ENCODE peak calls at places on chromosome 10, in six cellular contexts. M is activated naive CD4-positive, alpha-beta T cell treated with anti-CD3 and anti-CD28 coated beads, Interleukin-2, amount 10 ng/mL, durations not matched to agents 7 days and 5 days; Q is stimulated activated effector memory CD8-positive, alpha-beta T cell treated with anti-CD3 and anti-CD28 coated beads, Interleukin-12 subunit alpha, Interleukin-12 subunit beta, amount 100 ng/mL, for 72 hours; X is amniotic epithelial cell; U is NCI-H2029; N is M059J. P is an unnamed sample.
A peak's percentile ranks its signal among the peaks of the same experiment; 100 is the strongest.

GRCh38 chr10:132876967-132877366 is 65.4 kb downstream of the CFAP46 start:
- DNase-seq in N (no peak), X (no peak), M (peak; percentile 17), Q (no peak), U (no peak), P (no peak)

GRCh38 chr10:71392791-71393781 is 3.6 kb upstream of the CDH23 start:
- DNase-seq in Q (no peak), X (no peak), U (no peak), N (no peak), M (no peak), P (no peak)

GRCh38 chr10:44396671-44397191 is 11.8 kb upstream of the CXCL12 start:
- DNase-seq in Q (no peak), M (no peak), N (no peak), U (no peak), X (no peak), P (no peak)

GRCh38 chr10:623477-624311 is 65.8 kb downstream of the DIP2C start:
- DNase-seq in Q (no peak), N (no peak), M (no peak), X (no peak), U (no peak), P (no peak)

GRCh38 chr10:125792342-125793063 is 16.9 kb upstream of the MMP21 start:
- DNase-seq in Q (no peak), M (no peak), X (no peak), N (no peak), U (no peak), P (no peak)

GRCh38 chr10:65342226-65342625 is 1583.6 kb upstream of the LRRTM3 start:
- DNase-seq in U (no peak), X (no peak), Q (no peak), N (no peak), M (no peak), P (no peak)

GRCh38 chr10:122333037-122333436 is 41.5 kb upstream of the PLEKHA1 start:
- DNase-seq in U (no peak), M (no peak), N (peak; percentile 26), X (no peak), Q (peak; percentile 73), P (no peak)

GRCh38 chr10:69057951-69058297 is 30.0 kb upstream of the SRGN start:
- DNase-seq in N (peak; percentile 95), X (peak; percentile 79), M (no peak), Q (no peak), U (no peak), P (no peak)

GRCh38 chr10:62264126-62264525 is 4.5 kb downstream of the RTKN2 start:
- DNase-seq in X (no peak), Q (no peak), N (no peak), U (no peak), M (no peak), P (no peak)

GRCh38 chr10:81680374-81680773 is 194.6 kb upstream of the NRG3 start:
- DNase-seq in U (no peak), Q (no peak), N (no peak), X (no peak), M (no peak), P (no peak)